ENCODE peak calls at places on chromosome 12, in five cellular contexts. One of them, this sample, is unnamed.

GRCh38 chr12:86230516-86231146 is 25.6 kb downstream of the MGAT4C start:
- DNase-seq in putamen: no peak
- DNase-seq in AG20443: no peak
- DNase-seq in IMR-90: peak
- DNase-seq in aorta: no peak
- DNase-seq in this sample: no peak

GRCh38 chr12:116878567-116879508 is 2.4 kb downstream of the HRK start:
- DNase-seq in AG20443: peak
- DNase-seq in aorta: no peak
- DNase-seq in putamen: no peak
- DNase-seq in IMR-90: no peak
- DNase-seq in this sample: no peak

GRCh38 chr12:95498968-95499367 is 25.0 kb downstream of the METAP2 start:
- DNase-seq in IMR-90: no peak
- DNase-seq in aorta: no peak
- DNase-seq in AG20443: no peak
- DNase-seq in putamen: no peak
- DNase-seq in this sample: no peak

GRCh38 chr12:26855337-26856089 is 22.5 kb upstream of the ITPR2 start:
- DNase-seq in IMR-90: no peak
- DNase-seq in aorta: no peak
- DNase-seq in putamen: no peak
- DNase-seq in AG20443: no peak
- DNase-seq in this sample: no peak

GRCh38 chr12:38392584-38393144 is 76.1 kb downstream of the ALG10B start:
- DNase-seq in IMR-90: no peak
- DNase-seq in AG20443: no peak
- DNase-seq in putamen: no peak
- DNase-seq in aorta: no peak
- DNase-seq in this sample: no peak

GRCh38 chr12:71456316-71456715 is 16.7 kb downstream of the LGR5 start:
- DNase-seq in AG20443: no peak
- DNase-seq in aorta: no peak
- DNase-seq in IMR-90: no peak
- DNase-seq in putamen: peak
- DNase-seq in this sample: no peak

GRCh38 chr12:19575307-19576243 is 136.3 kb downstream of the AEBP2 start:
- DNase-seq in AG20443: peak
- DNase-seq in aorta: peak
- DNase-seq in putamen: peak
- DNase-seq in IMR-90: peak
- DNase-seq in this sample: no peak

GRCh38 chr12:130491421-130492357 is 154.0 kb downstream of the PIWIL1 start:
- DNase-seq in IMR-90: no peak
- DNase-seq in AG20443: no peak
- DNase-seq in aorta: no peak
- DNase-seq in putamen: peak
- DNase-seq in this sample: no peak

GRCh38 chr12:102396276-102396675 is 84.1 kb downstream of the IGF1 start:
- DNase-seq in AG20443: no peak
- DNase-seq in IMR-90: no peak
- DNase-seq in putamen: no peak
- DNase-seq in aorta: no peak
- DNase-seq in this sample: no peak

GRCh38 chr12:50203691-50204090 is 36.5 kb upstream of the CERS5 start:
- DNase-seq in AG20443: no peak
- DNase-seq in aorta: no peak
- DNase-seq in putamen: no peak
- DNase-seq in IMR-90: no peak
- DNase-seq in this sample: no peak

GRCh38 chr12:94565683-94566082 is 84.7 kb downstream of the TMCC3 start:
- DNase-seq in putamen: no peak
- DNase-seq in aorta: no peak
- DNase-seq in IMR-90: no peak
- DNase-seq in AG20443: no peak
- DNase-seq in this sample: no peak

GRCh38 chr12:61282790-61283575 is 977.2 kb upstream of the USP15 start:
- DNase-seq in aorta: no peak
- DNase-seq in IMR-90: no peak
- DNase-seq in putamen: no peak
- DNase-seq in AG20443: no peak
- DNase-seq in this sample: no peak

GRCh38 chr12:49957570-49957967 is 4.1 kb upstream of the AQP5 start:
- DNase-seq in IMR-90: no peak
- DNase-seq in AG20443: no peak
- DNase-seq in putamen: no peak
- DNase-seq in aorta: no peak
- DNase-seq in this sample: no peak

This sample was measured in stromal cell of bone marrow.